ENCODE peak calls at places on chromosomes 3 and 15, in ten cellular contexts. One of them, this sample, is unnamed.

GRCh38 chr3:118772036-118773030 is 262.3 kb downstream of the IGSF11 start:
- DNase-seq in GM03348: no peak
- DNase-seq in EL: no peak
- DNase-seq in GM23338: peak
- DNase-seq in CD4-positive, alpha-beta T cell: no peak
- DNase-seq in NCI-H226: no peak
- DNase-seq in GM13977: peak
- DNase-seq in activated T-cell treated with anti-CD3 and anti-CD28 coated beads for 24 hours: no peak
- DNase-seq in choroid plexus epithelial cell: peak
- DNase-seq in NCI-H1417 treated with DMSO at 0.1 percent for 48 hours: peak
- DNase-seq in this sample: no peak

GRCh38 chr3:40827942-40828688 is 303.4 kb downstream of the ZNF621 start:
- DNase-seq in NCI-H1417 treated with DMSO at 0.1 percent for 48 hours: no peak
- DNase-seq in GM03348: no peak
- DNase-seq in GM13977: no peak
- DNase-seq in GM23338: no peak
- DNase-seq in EL: peak
- DNase-seq in CD4-positive, alpha-beta T cell: no peak
- DNase-seq in NCI-H226: no peak
- DNase-seq in activated T-cell treated with anti-CD3 and anti-CD28 coated beads for 24 hours: no peak
- DNase-seq in choroid plexus epithelial cell: peak
- DNase-seq in this sample: no peak

GRCh38 chr15:45892182-45892581 is 257.4 kb downstream of the SQOR start:
- DNase-seq in GM13977: no peak
- DNase-seq in activated T-cell treated with anti-CD3 and anti-CD28 coated beads for 24 hours: no peak
- DNase-seq in CD4-positive, alpha-beta T cell: no peak
- DNase-seq in GM03348: peak
- DNase-seq in EL: peak
- DNase-seq in NCI-H226: no peak
- DNase-seq in choroid plexus epithelial cell: no peak
- DNase-seq in NCI-H1417 treated with DMSO at 0.1 percent for 48 hours: no peak
- DNase-seq in GM23338: no peak
- DNase-seq in this sample: no peak

GRCh38 chr3:45008117-45008516 is 18.0 kb upstream of the CLEC3B start:
- DNase-seq in GM23338: no peak
- DNase-seq in choroid plexus epithelial cell: peak
- DNase-seq in NCI-H1417 treated with DMSO at 0.1 percent for 48 hours: no peak
- DNase-seq in activated T-cell treated with anti-CD3 and anti-CD28 coated beads for 24 hours: no peak
- DNase-seq in EL: peak
- DNase-seq in CD4-positive, alpha-beta T cell: no peak
- DNase-seq in GM13977: no peak
- DNase-seq in NCI-H226: peak
- DNase-seq in GM03348: peak
- DNase-seq in this sample: no peak

GRCh38 chr3:194749631-194750271 is 64.1 kb downstream of the FAM43A start:
- DNase-seq in NCI-H1417 treated with DMSO at 0.1 percent for 48 hours: no peak
- DNase-seq in NCI-H226: no peak
- DNase-seq in activated T-cell treated with anti-CD3 and anti-CD28 coated beads for 24 hours: no peak
- DNase-seq in GM13977: no peak
- DNase-seq in EL: no peak
- DNase-seq in GM23338: no peak
- DNase-seq in choroid plexus epithelial cell: peak
- DNase-seq in CD4-positive, alpha-beta T cell: no peak
- DNase-seq in GM03348: no peak
- DNase-seq in this sample: no peak

GRCh38 chr3:161649900-161650484 is 153.4 kb downstream of the OTOL1 start:
- DNase-seq in GM23338: no peak
- DNase-seq in NCI-H226: no peak
- DNase-seq in NCI-H1417 treated with DMSO at 0.1 percent for 48 hours: no peak
- DNase-seq in CD4-positive, alpha-beta T cell: no peak
- DNase-seq in GM13977: no peak
- DNase-seq in activated T-cell treated with anti-CD3 and anti-CD28 coated beads for 24 hours: no peak
- DNase-seq in GM03348: no peak
- DNase-seq in EL: peak
- DNase-seq in choroid plexus epithelial cell: no peak
- DNase-seq in this sample: no peak

GRCh38 chr15:90598053-90598577 is 68.4 kb downstream of the CRTC3 start:
- DNase-seq in GM03348: no peak
- DNase-seq in GM13977: peak
- DNase-seq in NCI-H1417 treated with DMSO at 0.1 percent for 48 hours: no peak
- DNase-seq in choroid plexus epithelial cell: peak
- DNase-seq in EL: peak
- DNase-seq in NCI-H226: peak
- DNase-seq in GM23338: peak
- DNase-seq in activated T-cell treated with anti-CD3 and anti-CD28 coated beads for 24 hours: no peak
- DNase-seq in CD4-positive, alpha-beta T cell: no peak
- DNase-seq in this sample: no peak

GRCh38 chr15:65032823-65033537 is 3.5 kb upstream of the MTFMT start:
- DNase-seq in choroid plexus epithelial cell: peak
- DNase-seq in CD4-positive, alpha-beta T cell: no peak
- DNase-seq in NCI-H1417 treated with DMSO at 0.1 percent for 48 hours: no peak
- DNase-seq in GM13977: no peak
- DNase-seq in EL: peak
- DNase-seq in GM03348: peak
- DNase-seq in GM23338: peak
- DNase-seq in NCI-H226: peak
- DNase-seq in activated T-cell treated with anti-CD3 and anti-CD28 coated beads for 24 hours: no peak
- DNase-seq in this sample: peak

GRCh38 chr3:169104541-169104940 is 559.0 kb downstream of the MECOM start:
- DNase-seq in GM03348: peak
- DNase-seq in GM13977: no peak
- DNase-seq in NCI-H226: peak
- DNase-seq in EL: peak
- DNase-seq in NCI-H1417 treated with DMSO at 0.1 percent for 48 hours: no peak
- DNase-seq in GM23338: no peak
- DNase-seq in CD4-positive, alpha-beta T cell: no peak
- DNase-seq in choroid plexus epithelial cell: peak
- DNase-seq in activated T-cell treated with anti-CD3 and anti-CD28 coated beads for 24 hours: no peak
- DNase-seq in this sample: no peak

GRCh38 chr3:59759298-59760169 is 709.7 kb upstream of the CFAP20DC start:
- DNase-seq in GM13977: no peak
- DNase-seq in EL: no peak
- DNase-seq in NCI-H226: no peak
- DNase-seq in activated T-cell treated with anti-CD3 and anti-CD28 coated beads for 24 hours: no peak
- DNase-seq in GM03348: peak
- DNase-seq in NCI-H1417 treated with DMSO at 0.1 percent for 48 hours: no peak
- DNase-seq in CD4-positive, alpha-beta T cell: no peak
- DNase-seq in GM23338: no peak
- DNase-seq in choroid plexus epithelial cell: no peak
- DNase-seq in this sample: no peak

GRCh38 chr3:154310840-154311239 is 13.4 kb downstream of the DHX36 start:
- DNase-seq in choroid plexus epithelial cell: peak
- DNase-seq in activated T-cell treated with anti-CD3 and anti-CD28 coated beads for 24 hours: no peak
- DNase-seq in NCI-H1417 treated with DMSO at 0.1 percent for 48 hours: no peak
- DNase-seq in GM03348: peak
- DNase-seq in GM13977: no peak
- DNase-seq in GM23338: no peak
- DNase-seq in EL: no peak
- DNase-seq in CD4-positive, alpha-beta T cell: no peak
- DNase-seq in NCI-H226: no peak
- DNase-seq in this sample: no peak

GRCh38 chr15:87753539-87753938 is 503.0 kb downstream of the NTRK3 start:
- DNase-seq in NCI-H1417 treated with DMSO at 0.1 percent for 48 hours: no peak
- DNase-seq in CD4-positive, alpha-beta T cell: no peak
- DNase-seq in GM13977: no peak
- DNase-seq in activated T-cell treated with anti-CD3 and anti-CD28 coated beads for 24 hours: no peak
- DNase-seq in EL: no peak
- DNase-seq in GM03348: no peak
- DNase-seq in choroid plexus epithelial cell: no peak
- DNase-seq in NCI-H226: no peak
- DNase-seq in GM23338: peak
- DNase-seq in this sample: peak

GRCh38 chr3:122694966-122695365 is 14.3 kb downstream of the PARP14 start:
- DNase-seq in NCI-H226: no peak
- DNase-seq in activated T-cell treated with anti-CD3 and anti-CD28 coated beads for 24 hours: no peak
- DNase-seq in choroid plexus epithelial cell: no peak
- DNase-seq in GM23338: no peak
- DNase-seq in GM13977: peak
- DNase-seq in NCI-H1417 treated with DMSO at 0.1 percent for 48 hours: no peak
- DNase-seq in EL: no peak
- DNase-seq in GM03348: no peak
- DNase-seq in CD4-positive, alpha-beta T cell: no peak
- DNase-seq in this sample: no peak

GRCh38 chr15:71366522-71366921 is 251.3 kb downstream of the THSD4 start:
- DNase-seq in choroid plexus epithelial cell: no peak
- DNase-seq in GM03348: no peak
- DNase-seq in activated T-cell treated with anti-CD3 and anti-CD28 coated beads for 24 hours: no peak
- DNase-seq in GM23338: no peak
- DNase-seq in NCI-H1417 treated with DMSO at 0.1 percent for 48 hours: no peak
- DNase-seq in GM13977: no peak
- DNase-seq in EL: no peak
- DNase-seq in NCI-H226: no peak
- DNase-seq in CD4-positive, alpha-beta T cell: no peak
- DNase-seq in this sample: no peak

GRCh38 chr15:55108858-55109518 is 87.8 kb downstream of the RSL24D1 start:
- DNase-seq in GM13977: peak
- DNase-seq in EL: peak
- DNase-seq in GM03348: peak
- DNase-seq in choroid plexus epithelial cell: peak
- DNase-seq in activated T-cell treated with anti-CD3 and anti-CD28 coated beads for 24 hours: peak
- DNase-seq in GM23338: peak
- DNase-seq in CD4-positive, alpha-beta T cell: no peak
- DNase-seq in NCI-H1417 treated with DMSO at 0.1 percent for 48 hours: no peak
- DNase-seq in NCI-H226: peak
- DNase-seq in this sample: peak

GRCh38 chr15:35752134-35752466 is 206.1 kb upstream of the DPH6 start:
- DNase-seq in GM03348: no peak
- DNase-seq in GM23338: peak
- DNase-seq in NCI-H226: no peak
- DNase-seq in EL: no peak
- DNase-seq in activated T-cell treated with anti-CD3 and anti-CD28 coated beads for 24 hours: no peak
- DNase-seq in choroid plexus epithelial cell: no peak
- DNase-seq in GM13977: no peak
- DNase-seq in CD4-positive, alpha-beta T cell: no peak
- DNase-seq in NCI-H1417 treated with DMSO at 0.1 percent for 48 hours: no peak
- DNase-seq in this sample: no peak

GRCh38 chr15:100115711-100116090 is 226.1 kb downstream of the ADAMTS17 start:
- DNase-seq in GM03348: no peak
- DNase-seq in EL: peak
- DNase-seq in activated T-cell treated with anti-CD3 and anti-CD28 coated beads for 24 hours: no peak
- DNase-seq in choroid plexus epithelial cell: peak
- DNase-seq in NCI-H1417 treated with DMSO at 0.1 percent for 48 hours: no peak
- DNase-seq in NCI-H226: peak
- DNase-seq in GM23338: no peak
- DNase-seq in GM13977: no peak
- DNase-seq in CD4-positive, alpha-beta T cell: no peak
- DNase-seq in this sample: no peak

GRCh38 chr3:193572426-193572908 is 17.8 kb upstream of the ATP13A4 start:
- DNase-seq in NCI-H226: peak
- DNase-seq in GM13977: peak
- DNase-seq in GM23338: peak
- DNase-seq in GM03348: peak
- DNase-seq in CD4-positive, alpha-beta T cell: peak
- DNase-seq in activated T-cell treated with anti-CD3 and anti-CD28 coated beads for 24 hours: peak
- DNase-seq in choroid plexus epithelial cell: peak
- DNase-seq in EL: peak
- DNase-seq in NCI-H1417 treated with DMSO at 0.1 percent for 48 hours: peak
- DNase-seq in this sample: peak